ENCODE peak calls at places on chromosomes 5 and 9, in six cellular contexts. One of them, this sample, is unnamed.

GRCh38 chr9:136084191-136084944 is 10.7 kb downstream of the NACC2 start:
- DNase-seq in pancreas: no peak
- DNase-seq in heart left ventricle: no peak
- DNase-seq in neural progenitor cell: peak; percentile 1
- DNase-seq in A673: no peak
- DNase-seq in stomach: no peak
- DNase-seq in this sample: no peak

GRCh38 chr5:125487231-125487630 is 740.8 kb upstream of the ZNF608 start:
- DNase-seq in A673: no peak
- DNase-seq in neural progenitor cell: peak; percentile 30
- DNase-seq in heart left ventricle: no peak
- DNase-seq in pancreas: no peak
- DNase-seq in stomach: no peak
- DNase-seq in this sample: no peak

GRCh38 chr5:61120534-61120933 is 41.7 kb downstream of the SMIM15 start:
- DNase-seq in pancreas: no peak
- DNase-seq in stomach: no peak
- DNase-seq in A673: no peak
- DNase-seq in heart left ventricle: no peak
- DNase-seq in neural progenitor cell: no peak
- DNase-seq in this sample: no peak

GRCh38 chr5:56148453-56148971 is 84.6 kb downstream of the ANKRD55 start:
- DNase-seq in A673: no peak
- DNase-seq in heart left ventricle: no peak
- DNase-seq in pancreas: peak; percentile 40
- DNase-seq in neural progenitor cell: no peak
- DNase-seq in stomach: no peak
- DNase-seq in this sample: no peak

GRCh38 chr5:143002459-143003327 is 232.5 kb downstream of the ARHGAP26 start:
- DNase-seq in heart left ventricle: no peak
- DNase-seq in stomach: peak; percentile 36
- DNase-seq in pancreas: no peak
- DNase-seq in A673: peak; percentile 68
- DNase-seq in neural progenitor cell: peak; percentile 30
- DNase-seq in this sample: no peak

GRCh38 chr9:85258823-85259370 is 482.9 kb downstream of the AGTPBP1 start:
- DNase-seq in stomach: peak; percentile 53
- DNase-seq in heart left ventricle: peak; percentile 50
- DNase-seq in pancreas: peak; percentile 56
- DNase-seq in A673: peak; percentile 61
- DNase-seq in neural progenitor cell: peak; percentile 86
- DNase-seq in this sample: no peak

GRCh38 chr5:124599048-124599973 is 147.1 kb downstream of the ZNF608 start:
- DNase-seq in neural progenitor cell: no peak
- DNase-seq in stomach: peak; percentile 70
- DNase-seq in heart left ventricle: peak; percentile 20
- DNase-seq in pancreas: peak; percentile 59
- DNase-seq in A673: no peak
- DNase-seq in this sample: no peak

GRCh38 chr5:132785864-132786263 is 8.8 kb upstream of the SEPTIN8 start:
- DNase-seq in heart left ventricle: no peak
- DNase-seq in neural progenitor cell: no peak
- DNase-seq in A673: no peak
- DNase-seq in pancreas: no peak
- DNase-seq in stomach: no peak
- DNase-seq in this sample: no peak

GRCh38 chr9:114141553-114142548 is 13.5 kb upstream of the COL27A1 start:
- DNase-seq in stomach: peak; percentile 37
- DNase-seq in pancreas: no peak
- DNase-seq in A673: peak; percentile 24
- DNase-seq in heart left ventricle: no peak
- DNase-seq in neural progenitor cell: no peak
- DNase-seq in this sample: no peak

GRCh38 chr9:94999832-95000231 is 273.3 kb downstream of the AOPEP start:
- DNase-seq in A673: no peak
- DNase-seq in pancreas: no peak
- DNase-seq in neural progenitor cell: no peak
- DNase-seq in stomach: no peak
- DNase-seq in heart left ventricle: no peak
- DNase-seq in this sample: no peak

GRCh38 chr5:159978358-159978757 is 30.6 kb upstream of the TTC1 start:
- DNase-seq in neural progenitor cell: peak; percentile 76
- DNase-seq in pancreas: no peak
- DNase-seq in A673: no peak
- DNase-seq in stomach: no peak
- DNase-seq in heart left ventricle: no peak
- DNase-seq in this sample: peak; percentile 18

GRCh38 chr5:32566319-32567111 is 18.8 kb upstream of the SUB1 start:
- DNase-seq in neural progenitor cell: no peak
- DNase-seq in pancreas: no peak
- DNase-seq in A673: no peak
- DNase-seq in stomach: no peak
- DNase-seq in heart left ventricle: no peak
- DNase-seq in this sample: no peak

GRCh38 chr9:33453999-33454660 is 6.7 kb upstream of the AQP3 start:
- DNase-seq in A673: no peak
- DNase-seq in neural progenitor cell: no peak
- DNase-seq in pancreas: no peak
- DNase-seq in heart left ventricle: no peak
- DNase-seq in stomach: no peak
- DNase-seq in this sample: no peak

GRCh38 chr5:39520232-39520572 is 95.4 kb upstream of the DAB2 start:
- DNase-seq in stomach: no peak
- DNase-seq in heart left ventricle: no peak
- DNase-seq in A673: peak; percentile 92
- DNase-seq in neural progenitor cell: no peak
- DNase-seq in pancreas: no peak
- DNase-seq in this sample: no peak

GRCh38 chr5:126849101-126849678 is 72.3 kb downstream of the LMNB1 start:
- DNase-seq in neural progenitor cell: no peak
- DNase-seq in A673: no peak
- DNase-seq in heart left ventricle: no peak
- DNase-seq in stomach: no peak
- DNase-seq in pancreas: no peak
- DNase-seq in this sample: no peak

GRCh38 chr9:87753313-87753712 is 27.4 kb downstream of the CTSL start:
- DNase-seq in stomach: no peak
- DNase-seq in heart left ventricle: no peak
- DNase-seq in pancreas: no peak
- DNase-seq in neural progenitor cell: no peak
- DNase-seq in A673: no peak
- DNase-seq in this sample: no peak

DNA sequence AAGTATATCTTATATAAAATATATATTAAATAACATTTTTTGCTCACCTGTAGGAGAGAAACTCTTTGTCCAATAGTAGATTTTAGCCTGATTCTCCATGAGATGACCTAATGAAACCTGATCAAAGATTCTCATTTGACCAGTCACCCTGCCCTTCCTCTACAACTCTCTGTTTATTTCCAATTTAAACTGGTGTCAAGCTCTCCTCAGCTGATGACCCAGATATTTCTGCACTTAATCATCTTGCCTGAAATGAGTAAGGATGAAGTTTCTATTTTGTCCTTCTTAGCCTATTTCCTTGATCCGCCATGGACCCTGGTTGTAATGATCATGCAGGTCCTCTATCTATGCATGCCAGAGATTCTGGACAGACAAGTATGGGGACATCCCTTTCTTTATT is 179.3 kb upstream of the FGF10 start:
- DNase-seq in pancreas: no peak
- DNase-seq in A673: no peak
- DNase-seq in stomach: no peak
- DNase-seq in neural progenitor cell: no peak
- DNase-seq in heart left ventricle: no peak
- DNase-seq in this sample: no peak
- H3K27ac ChIP-seq in pancreas: no peak overlapping the region
- H3K27ac ChIP-seq in A673: no peak overlapping the region
- H3K27ac ChIP-seq in stomach: no peak overlapping the region
- H3K27ac ChIP-seq in neural progenitor cell: no peak overlapping the region
- H3K27ac ChIP-seq in heart left ventricle: no peak overlapping the region
- H3K27ac ChIP-seq in this sample: no peak overlapping the region

GRCh38 chr5:72834919-72835318 is 18.5 kb downstream of the TNPO1 start:
- DNase-seq in neural progenitor cell: no peak
- DNase-seq in pancreas: no peak
- DNase-seq in A673: no peak
- DNase-seq in stomach: no peak
- DNase-seq in heart left ventricle: no peak
- DNase-seq in this sample: no peak
- TF ChIP-seq CTCF in neural progenitor cell: no peak
- TF ChIP-seq CTCF in pancreas: no peak
- TF ChIP-seq CTCF in A673: no peak
- TF ChIP-seq CTCF in stomach: no peak
- TF ChIP-seq CTCF in heart left ventricle: no peak
- TF ChIP-seq CTCF in this sample: no peak

GRCh38 chr5:13989832-13990231 is 45.3 kb upstream of the DNAH5 start:
- DNase-seq in heart left ventricle: no peak
- DNase-seq in neural progenitor cell: no peak
- DNase-seq in pancreas: no peak
- DNase-seq in stomach: no peak
- DNase-seq in A673: no peak
- DNase-seq in this sample: no peak
- H3K4me1 ChIP-seq in heart left ventricle: peaks cover 5% of the 10 kb centered on the region
- H3K4me1 ChIP-seq in neural progenitor cell: peaks cover 3% of the 10 kb centered on the region
- H3K4me1 ChIP-seq in pancreas: no peaks in the 10 kb centered on the region
- H3K4me1 ChIP-seq in stomach: no peaks in the 10 kb centered on the region
- H3K4me1 ChIP-seq in A673: no peaks in the 10 kb centered on the region
- H3K4me1 ChIP-seq in this sample: no peaks in the 10 kb centered on the region

GRCh38 chr5:65967288-65968066 is 41.1 kb downstream of the ERBIN start:
- DNase-seq in neural progenitor cell: no peak
- DNase-seq in pancreas: no peak
- DNase-seq in stomach: no peak
- DNase-seq in heart left ventricle: no peak
- DNase-seq in A673: no peak
- DNase-seq in this sample: no peak
- H3K27ac ChIP-seq in neural progenitor cell: no peak overlapping the region
- H3K27ac ChIP-seq in pancreas: no peak overlapping the region
- H3K27ac ChIP-seq in stomach: no peak overlapping the region
- H3K27ac ChIP-seq in heart left ventricle: no peak overlapping the region
- H3K27ac ChIP-seq in A673: no peak overlapping the region
- H3K27ac ChIP-seq in this sample: no peak overlapping the region

GRCh38 chr5:111772456-111772855 is 15.5 kb upstream of the NREP start:
- DNase-seq in heart left ventricle: no peak
- DNase-seq in stomach: no peak
- DNase-seq in neural progenitor cell: peak; percentile 63
- DNase-seq in pancreas: no peak
- DNase-seq in A673: peak; percentile 26
- DNase-seq in this sample: no peak
- TF ChIP-seq CTCF in heart left ventricle: no peak
- TF ChIP-seq CTCF in stomach: no peak
- TF ChIP-seq CTCF in neural progenitor cell: peak; percentile 5
- TF ChIP-seq CTCF in pancreas: no peak
- TF ChIP-seq CTCF in A673: no peak
- TF ChIP-seq CTCF in this sample: no peak

DNA sequence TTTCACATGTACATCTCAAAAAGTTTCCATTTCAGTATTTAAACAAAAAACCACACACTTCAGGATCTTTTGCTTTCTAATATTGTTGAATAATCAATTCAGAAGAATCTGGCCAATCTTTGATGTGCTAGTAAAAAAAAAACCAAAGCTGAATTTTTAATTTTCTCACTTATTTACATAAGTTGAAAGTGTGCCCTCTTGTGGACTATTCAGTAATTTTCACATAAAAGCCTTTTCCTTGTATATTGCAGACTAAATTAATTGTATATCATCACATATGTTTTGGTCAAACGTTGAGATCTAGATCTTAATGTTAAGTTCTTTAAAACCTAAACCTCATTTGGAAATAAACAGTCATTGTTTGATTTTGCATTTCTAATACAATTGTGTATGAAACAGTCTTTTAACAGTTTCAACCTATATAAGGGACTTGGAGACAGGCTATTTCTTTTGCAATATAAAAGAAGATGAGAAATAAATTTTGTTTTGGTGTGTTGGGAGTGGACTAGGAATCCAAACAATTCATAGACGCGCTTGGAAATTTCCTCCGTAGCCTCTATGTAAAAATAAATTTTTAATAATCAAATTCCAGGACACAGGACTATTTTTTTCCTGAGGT is 68.1 kb downstream of the NIPBL start:
- DNase-seq in pancreas: no peak
- DNase-seq in A673: peak; percentile 80
- DNase-seq in heart left ventricle: no peak
- DNase-seq in neural progenitor cell: peak; percentile 69
- DNase-seq in stomach: no peak
- DNase-seq in this sample: no peak
- H3K4me1 ChIP-seq in pancreas: peaks cover 20% of the 10 kb centered on the region
- H3K4me1 ChIP-seq in A673: peaks cover 25% of the 10 kb centered on the region
- H3K4me1 ChIP-seq in heart left ventricle: peaks cover 49% of the 10 kb centered on the region
- H3K4me1 ChIP-seq in neural progenitor cell: peaks cover 18% of the 10 kb centered on the region
- H3K4me1 ChIP-seq in stomach: peaks cover 12% of the 10 kb centered on the region
- H3K4me1 ChIP-seq in this sample: no peaks in the 10 kb centered on the region

DNA sequence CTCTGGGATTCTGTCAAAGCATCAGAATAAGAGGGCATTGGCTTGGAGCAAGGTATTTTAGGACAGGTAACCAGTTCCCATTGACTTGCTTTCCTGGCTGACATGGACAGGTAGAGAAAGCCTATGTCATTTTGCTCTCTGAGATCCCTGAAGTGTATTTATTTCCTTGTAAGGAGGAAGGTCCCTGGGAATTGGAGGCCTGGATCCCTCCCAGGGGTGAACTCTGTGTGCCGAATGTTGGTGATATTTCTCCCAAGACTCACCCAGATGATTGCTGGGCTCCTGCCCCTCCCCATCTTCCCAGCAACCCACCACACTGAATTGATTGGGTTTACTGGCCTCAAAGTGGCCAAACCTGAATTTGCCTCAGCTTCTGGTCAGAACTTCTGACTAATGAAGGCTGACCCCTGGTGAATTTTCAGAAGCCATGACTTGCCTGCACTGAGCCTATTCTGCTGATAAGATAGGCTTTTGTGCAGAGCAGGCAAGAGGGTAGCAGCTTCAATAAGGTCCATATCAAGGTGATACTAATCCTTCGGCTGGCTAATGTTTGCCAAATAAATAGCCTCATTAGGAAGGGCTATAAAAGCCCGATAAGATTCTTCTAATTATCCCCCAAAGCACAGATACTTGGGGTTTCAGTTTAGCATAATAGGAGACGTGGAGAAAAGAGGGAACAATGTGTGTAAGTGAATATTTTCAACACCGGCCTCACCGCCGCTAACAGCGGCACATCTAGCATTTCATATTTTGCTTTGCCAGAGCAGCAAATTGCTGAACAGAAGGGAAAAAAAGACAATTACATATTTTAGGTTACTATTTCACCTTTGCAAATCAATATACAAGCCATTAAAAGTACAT is 152.9 kb upstream of the PITX1 start:
- DNase-seq in A673: no peak
- DNase-seq in stomach: no peak
- DNase-seq in neural progenitor cell: peak; percentile 21
- DNase-seq in heart left ventricle: no peak
- DNase-seq in pancreas: no peak
- DNase-seq in this sample: no peak
- H3K27ac ChIP-seq in A673: no peak overlapping the region
- H3K27ac ChIP-seq in stomach: peak overlapping the region; percentile 67
- H3K27ac ChIP-seq in neural progenitor cell: no peak overlapping the region
- H3K27ac ChIP-seq in heart left ventricle: no peak overlapping the region
- H3K27ac ChIP-seq in pancreas: no peak overlapping the region
- H3K27ac ChIP-seq in this sample: no peak overlapping the region

This sample was measured in ascending aorta.